ENCODE peak calls at places on chromosomes 6 and 20, in nine cellular contexts. Y is SK-N-SH, E is K562, D is HCT116, Q is HepG2, Z is GM23338, W is endothelial cell of umbilical vein, I is transverse colon, T is HL-60. N is an unnamed sample.

GRCh38 chr6:155628315-155628714 is 172.7 kb upstream of the NOX3 start:
- DNase-seq in Y (no peak), E (no peak), D (no peak), Q (no peak), Z (no peak), W (no peak), I (no peak), T (no peak), N (no peak)

GRCh38 chr6:81450180-81450579 is 302.3 kb downstream of the TENT5A start:
- DNase-seq in Y (peak; percentile 18), E (no peak), D (peak; percentile 74), Q (peak; percentile 15), Z (no peak), W (no peak), I (peak; percentile 24), T (no peak), N (no peak)

GRCh38 chr6:41464019-41464418 is 82.2 kb upstream of the FOXP4 start:
- DNase-seq in Y (no peak), E (no peak), D (no peak), Q (no peak), Z (no peak), W (no peak), I (no peak), T (no peak), N (no peak)

GRCh38 chr20:33092361-33092760 is 12.9 kb downstream of the BPIFB4 start:
- DNase-seq in Y (no peak), E (no peak), D (no peak), Q (no peak), Z (no peak), W (no peak), I (no peak), T (no peak), N (no peak)

GRCh38 chr20:32141465-32141980 is 32.0 kb downstream of the TM9SF4 start:
- DNase-seq in Y (no peak), E (no peak), D (no peak), Q (no peak), Z (no peak), W (no peak), I (no peak), T (no peak), N (no peak)

GRCh38 chr6:53544050-53544499 is 826 bp downstream of the GCLC start:
- DNase-seq in Y (no peak), E (no peak), D (no peak), Q (no peak), Z (peak; percentile 52), W (no peak), I (no peak), T (no peak), N (no peak)

GRCh38 chr6:8149350-8149749 is 47.0 kb upstream of the EEF1E1 start:
- DNase-seq in Y (no peak), E (no peak), D (no peak), Q (no peak), Z (no peak), W (no peak), I (no peak), T (no peak), N (no peak)

GRCh38 chr6:7515363-7515762 is 26.1 kb upstream of the DSP start:
- DNase-seq in Y (no peak), E (no peak), D (no peak), Q (no peak), Z (no peak), W (no peak), I (no peak), T (no peak), N (no peak)

GRCh38 chr6:99121748-99122147 is 174.0 kb upstream of the FBXL4 start:
- DNase-seq in Y (no peak), E (no peak), D (no peak), Q (no peak), Z (no peak), W (no peak), I (no peak), T (no peak), N (no peak)

GRCh38 chr20:1844723-1845523 is 50.3 kb upstream of the SIRPA start:
- DNase-seq in Y (peak; percentile 52), E (no peak), D (no peak), Q (no peak), Z (no peak), W (peak; percentile 29), I (peak; percentile 64), T (peak; percentile 66), N (no peak)

GRCh38 chr20:1840865-1841553 is 54.2 kb upstream of the SIRPA start:
- DNase-seq in Y (no peak), E (no peak), D (no peak), Q (no peak), Z (no peak), W (no peak), I (no peak), T (no peak), N (no peak)

GRCh38 chr20:1842281-1842680 is 52.9 kb upstream of the SIRPA start:
- DNase-seq in Y (no peak), E (no peak), D (no peak), Q (no peak), Z (no peak), W (no peak), I (no peak), T (no peak), N (no peak)

GRCh38 chr20:1838479-1839279 is 56.5 kb upstream of the SIRPA start:
- DNase-seq in Y (peak; percentile 76), E (no peak), D (no peak), Q (no peak), Z (peak; percentile 24), W (no peak), I (no peak), T (no peak), N (no peak)

DNA sequence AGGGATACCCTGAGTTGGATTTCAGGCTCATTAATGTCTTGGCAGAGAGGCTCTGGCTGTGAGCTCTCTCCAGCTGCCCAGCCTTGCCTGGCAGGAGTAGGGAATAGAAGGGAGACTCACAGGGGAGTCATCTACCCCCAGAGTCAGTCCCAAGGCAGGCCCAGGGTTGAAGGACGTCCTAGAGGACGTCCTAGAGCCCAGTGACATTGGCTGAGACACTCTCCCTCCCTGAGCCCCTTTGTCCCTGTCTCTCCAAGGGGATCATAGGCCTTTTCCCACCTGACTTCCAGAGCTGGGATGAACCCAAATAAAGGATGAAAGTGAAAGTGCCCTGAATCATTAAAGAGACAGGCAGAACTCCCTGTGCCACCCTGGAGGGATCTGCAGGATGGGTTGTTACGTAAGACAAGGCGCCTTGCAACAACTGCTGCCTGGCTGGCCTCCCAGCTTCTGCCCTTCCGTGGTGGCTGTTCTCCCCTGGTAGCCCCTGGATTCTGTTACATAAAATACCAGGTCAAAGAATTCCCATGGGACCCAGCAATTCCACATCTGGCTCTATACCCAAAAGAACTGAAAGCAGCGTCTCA is 53.6 kb upstream of the SIRPA start:
- DNase-seq in Y (no peak), E (no peak), D (no peak), Q (no peak), Z (no peak), W (no peak), I (peak; percentile 35), T (peak; percentile 84), N (peak; percentile 57)
- TF ChIP-seq POLR2AphosphoS5 in Y (no peak), E (no peak), D (no peak), Q (no peak), Z (no peak), W (no peak), I (no peak), T (no peak), N (no peak)

GRCh38 chr20:45341579-45341938 is 6.7 kb downstream of the SDC4 start:
- DNase-seq in Y (no peak), E (no peak), D (no peak), Q (no peak), Z (no peak), W (no peak), I (no peak), T (no peak), N (no peak)
- H3K4me3 ChIP-seq in Y (peak overlapping the region; percentile 31), E (no peak overlapping the region), D (peak overlapping the region; percentile 4), Q (peak overlapping the region; percentile 87), Z (peak overlapping the region; percentile 46), W (no peak overlapping the region), I (no peak overlapping the region), T (no peak overlapping the region), N (no peak overlapping the region)

GRCh38 chr20:47411161-47411560 is 54.7 kb upstream of the ZMYND8 start:
- DNase-seq in Y (no peak), E (no peak), D (no peak), Q (no peak), Z (no peak), W (no peak), I (no peak), T (no peak), N (no peak)
- H3K27ac ChIP-seq in Y (no peak overlapping the region), E (no peak overlapping the region), D (no peak overlapping the region), Q (no peak overlapping the region), Z (no peak overlapping the region), W (no peak overlapping the region), I (peak overlapping the region; percentile 19), T (no peak overlapping the region), N (peak overlapping the region; percentile 55)

DNA sequence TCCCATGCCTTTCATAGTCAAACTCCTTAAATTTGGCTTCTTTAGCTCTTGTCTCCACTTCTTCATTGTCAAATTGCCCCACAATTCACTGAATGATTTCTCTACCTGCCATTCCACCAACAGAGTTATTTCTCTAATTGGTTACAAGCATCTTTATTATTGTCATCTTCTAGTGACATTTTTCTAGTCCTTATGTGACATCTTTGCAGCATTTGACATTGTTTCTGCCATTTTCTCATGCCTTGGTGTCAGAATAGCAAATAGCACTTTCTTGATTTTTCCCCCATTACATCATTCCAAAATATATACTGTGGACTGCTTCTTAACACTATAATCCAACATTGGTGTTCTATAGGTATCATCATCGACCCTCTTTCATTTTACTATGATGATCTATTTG is 137.7 kb upstream of the HDDC2 start:
- DNase-seq in Y (no peak), E (no peak), D (no peak), Q (no peak), Z (no peak), W (no peak), I (no peak), T (no peak), N (no peak)
- TF ChIP-seq POLR2AphosphoS5 in Y (no peak), E (no peak), D (no peak), Q (no peak), Z (no peak), W (no peak), I (no peak), T (no peak), N (no peak)

DNA sequence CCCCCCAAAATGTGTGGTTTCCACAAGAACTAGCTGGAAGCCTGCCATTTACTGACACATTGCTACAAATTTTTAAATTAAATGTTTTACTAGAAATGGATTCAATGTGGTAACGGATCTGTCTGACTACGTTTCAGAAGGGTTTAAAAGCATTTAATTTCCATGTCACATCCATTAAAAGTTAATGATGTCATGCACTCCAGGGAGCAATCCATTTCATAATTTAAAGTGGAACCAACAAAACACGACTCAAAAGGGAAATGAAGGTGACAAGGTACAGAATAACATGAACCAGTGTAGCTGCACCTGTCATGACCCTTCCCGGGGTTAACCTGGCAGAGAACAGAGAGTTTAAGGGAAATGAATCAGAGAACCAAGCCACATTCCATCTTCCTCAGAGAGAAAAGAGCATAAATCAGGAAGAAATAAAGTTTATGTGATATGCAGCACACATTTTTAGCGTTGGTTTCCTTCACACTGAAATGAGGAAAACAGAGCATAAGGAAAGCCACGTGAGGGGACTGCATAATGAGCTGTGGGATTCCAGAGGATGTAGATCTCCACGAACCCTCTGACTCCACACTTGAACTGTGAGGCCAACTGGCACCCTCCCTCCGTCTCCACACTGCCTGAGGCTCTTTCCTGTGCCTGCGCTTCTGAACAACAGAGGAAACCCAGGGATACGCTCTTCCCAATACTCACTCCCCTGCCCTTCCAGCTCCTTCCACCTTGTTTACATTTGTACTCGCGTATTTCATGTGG is 170.3 kb upstream of the AHI1 start:
- DNase-seq in Y (no peak), E (no peak), D (no peak), Q (no peak), Z (peak; percentile 54), W (peak; percentile 83), I (no peak), T (no peak), N (no peak)
- H3K4me3 ChIP-seq in Y (no peak overlapping the region), E (no peak overlapping the region), D (no peak overlapping the region), Q (no peak overlapping the region), Z (peak overlapping the region; percentile 33), W (no peak overlapping the region), I (no peak overlapping the region), T (no peak overlapping the region), N (no peak overlapping the region)

N was measured in breast epithelium.